ENCODE peak calls at places on chromosomes 7 and 10, in nine cellular contexts. C, Q, J, Z, K, T, M, B and X are unnamed samples.

GRCh38 chr7:712601-713457 is 13.7 kb upstream of the DNAAF5 start:
- DNase-seq in C (no peak), Q (no peak), J (no peak), Z (no peak), K (no peak), T (no peak), M (no peak), B (no peak), X (no peak)

GRCh38 chr10:31697271-31698168 is 231.1 kb downstream of the ARHGAP12 start:
- DNase-seq in C (peak; percentile 53), Q (peak; percentile 94), J (peak; percentile 77), Z (peak; percentile 55), K (peak; percentile 80), T (no peak), M (peak; percentile 26), B (peak; percentile 54), X (no peak)

GRCh38 chr10:3761111-3761686 is 23.8 kb downstream of the KLF6 start:
- DNase-seq in C (no peak), Q (no peak), J (peak; percentile 19), Z (peak; percentile 13), K (no peak), T (no peak), M (no peak), B (no peak), X (no peak)

GRCh38 chr10:126663328-126663727 is 7.2 kb downstream of the C10orf90 start:
- DNase-seq in C (no peak), Q (peak; percentile 49), J (peak; percentile 98), Z (no peak), K (peak; percentile 49), T (no peak), M (no peak), B (no peak), X (no peak)

GRCh38 chr10:117860823-117861222 is 185.9 kb downstream of the RAB11FIP2 start:
- DNase-seq in C (no peak), Q (no peak), J (no peak), Z (no peak), K (no peak), T (no peak), M (no peak), B (no peak), X (no peak)

GRCh38 chr10:93941603-93942002 is 47.8 kb downstream of the SLC35G1 start:
- DNase-seq in C (no peak), Q (no peak), J (no peak), Z (no peak), K (no peak), T (no peak), M (no peak), B (no peak), X (no peak)

GRCh38 chr10:72732521-72732920 is 40.6 kb downstream of the MCU start:
- DNase-seq in C (no peak), Q (no peak), J (no peak), Z (no peak), K (no peak), T (no peak), M (no peak), B (no peak), X (no peak)

GRCh38 chr7:107939472-107940145 is 48.6 kb downstream of the DLD start:
- DNase-seq in C (no peak), Q (peak; percentile 84), J (peak; percentile 96), Z (no peak), K (peak; percentile 44), T (no peak), M (no peak), B (no peak), X (no peak)

GRCh38 chr7:120021085-120021484 is 251.9 kb upstream of the KCND2 start:
- DNase-seq in C (no peak), Q (no peak), J (no peak), Z (no peak), K (no peak), T (no peak), M (no peak), B (no peak), X (no peak)

GRCh38 chr10:125155101-125155500 is 5.3 kb downstream of the CTBP2 start:
- DNase-seq in C (no peak), Q (no peak), J (peak; percentile 39), Z (no peak), K (no peak), T (no peak), M (no peak), B (peak; percentile 55), X (no peak)

GRCh38 chr7:95545007-95545615 is 51.2 kb downstream of the PDK4 start:
- DNase-seq in C (peak; percentile 55), Q (no peak), J (peak; percentile 47), Z (peak; percentile 68), K (peak; percentile 72), T (no peak), M (peak; percentile 71), B (no peak), X (no peak)

GRCh38 chr7:112157072-112157471 is 49.1 kb downstream of the DOCK4 start:
- DNase-seq in C (no peak), Q (no peak), J (peak; percentile 96), Z (no peak), K (no peak), T (no peak), M (no peak), B (no peak), X (no peak)

GRCh38 chr7:44766416-44766801 is 17.8 kb downstream of the ZMIZ2 start:
- DNase-seq in C (no peak), Q (no peak), J (no peak), Z (no peak), K (no peak), T (no peak), M (no peak), B (no peak), X (no peak)

GRCh38 chr7:100366411-100367250 is 6.7 kb upstream of the PILRA start:
- DNase-seq in C (no peak), Q (no peak), J (no peak), Z (no peak), K (no peak), T (no peak), M (no peak), B (no peak), X (no peak)

GRCh38 chr10:84783386-84783785 is 455.0 kb downstream of the CCSER2 start:
- DNase-seq in C (no peak), Q (no peak), J (peak; percentile 2), Z (no peak), K (peak; percentile 13), T (no peak), M (peak; percentile 25), B (no peak), X (peak; percentile 28)

GRCh38 chr7:155229548-155230168 is 68.0 kb upstream of the INSIG1 start:
- DNase-seq in C (no peak), Q (no peak), J (peak; percentile 57), Z (no peak), K (no peak), T (no peak), M (no peak), B (no peak), X (no peak)
- H3K27me3 ChIP-seq in C (peaks cover 21% of the 10 kb centered on the region), Q (no peaks in the 10 kb centered on the region), J (no peaks in the 10 kb centered on the region), Z (no peaks in the 10 kb centered on the region), K (peaks cover 4% of the 10 kb centered on the region), T (no peaks in the 10 kb centered on the region), M (no peaks in the 10 kb centered on the region), B (peaks cover 10% of the 10 kb centered on the region), X (peaks cover 21% of the 10 kb centered on the region)

GRCh38 chr7:101936612-101937231 is 119.3 kb downstream of the CUX1 start:
- DNase-seq in C (peak; percentile 33), Q (peak; percentile 68), J (no peak), Z (peak; percentile 77), K (no peak), T (no peak), M (no peak), B (no peak), X (peak; percentile 71)

GRCh38 chr7:101935521-101936141 is 118.2 kb downstream of the CUX1 start:
- DNase-seq in C (peak; percentile 72), Q (peak; percentile 83), J (no peak), Z (peak; percentile 74), K (peak; percentile 52), T (no peak), M (no peak), B (no peak), X (no peak)

GRCh38 chr7:101938115-101938514 is 120.7 kb downstream of the CUX1 start:
- DNase-seq in C (no peak), Q (no peak), J (no peak), Z (no peak), K (no peak), T (no peak), M (no peak), B (no peak), X (no peak)

GRCh38 chr7:101934618-101935017 is 117.2 kb downstream of the CUX1 start:
- DNase-seq in C (no peak), Q (no peak), J (no peak), Z (peak; percentile 59), K (no peak), T (no peak), M (no peak), B (no peak), X (no peak)

DNA sequence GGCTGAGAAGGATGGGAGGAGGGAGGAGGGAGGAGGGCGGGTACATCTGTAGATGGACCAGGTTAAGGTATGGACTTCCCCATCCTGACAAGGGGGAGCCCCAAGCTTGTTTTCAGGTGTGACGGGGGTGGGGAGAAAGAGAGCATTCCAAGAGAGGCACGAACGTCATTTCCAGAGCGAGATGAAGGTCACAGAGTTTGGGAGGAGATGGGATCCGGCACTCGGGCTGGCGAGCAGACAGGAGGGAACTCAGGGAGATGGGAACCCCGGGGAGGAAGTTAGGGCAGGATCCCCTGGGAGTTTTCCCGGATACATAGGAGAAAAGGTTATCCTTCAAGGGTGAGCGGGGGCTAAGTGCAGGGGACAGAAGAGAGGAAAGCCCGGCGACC is 118.8 kb downstream of the CUX1 start:
- DNase-seq in C (no peak), Q (no peak), J (no peak), Z (peak; percentile 58), K (no peak), T (no peak), M (no peak), B (no peak), X (no peak)
- H3K4me3 ChIP-seq in C (peak overlapping the region; percentile 12), Q (peak overlapping the region; percentile 30), J (peak overlapping the region; percentile 6), Z (no peak overlapping the region), K (peak overlapping the region; percentile 4), T (no peak overlapping the region), M (no peak overlapping the region), B (peak overlapping the region; percentile 30), X (no peak overlapping the region)

DNA sequence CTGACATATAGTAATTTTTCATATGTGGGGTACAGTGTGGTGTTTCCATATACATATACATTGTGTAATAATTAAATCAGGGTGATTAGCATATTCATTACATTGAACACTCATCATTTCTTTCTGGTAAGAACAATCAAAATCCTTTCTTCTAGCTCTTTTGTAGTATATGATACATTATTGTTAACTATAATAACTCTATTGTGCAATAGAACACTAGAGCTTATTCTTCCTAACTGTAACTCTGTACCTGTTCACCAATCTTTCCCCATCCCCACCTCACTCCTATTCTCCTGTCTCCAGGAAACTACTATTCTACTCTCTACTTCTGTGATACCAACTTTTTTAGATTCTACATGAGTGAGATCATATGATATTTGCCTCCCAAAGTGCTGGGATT is 9.4 kb downstream of the BZW2 start:
- DNase-seq in C (no peak), Q (no peak), J (no peak), Z (no peak), K (no peak), T (no peak), M (no peak), B (no peak), X (no peak)
- H3K4me1 ChIP-seq in C (peaks cover 24% of the 10 kb centered on the region), Q (peaks cover 7% of the 10 kb centered on the region), J (peaks cover 7% of the 10 kb centered on the region), Z (no peaks in the 10 kb centered on the region), K (peaks cover 19% of the 10 kb centered on the region), T (peaks cover 7% of the 10 kb centered on the region), M (peaks cover 24% of the 10 kb centered on the region), B (peaks cover 6% of the 10 kb centered on the region), X (no peaks in the 10 kb centered on the region)

DNA sequence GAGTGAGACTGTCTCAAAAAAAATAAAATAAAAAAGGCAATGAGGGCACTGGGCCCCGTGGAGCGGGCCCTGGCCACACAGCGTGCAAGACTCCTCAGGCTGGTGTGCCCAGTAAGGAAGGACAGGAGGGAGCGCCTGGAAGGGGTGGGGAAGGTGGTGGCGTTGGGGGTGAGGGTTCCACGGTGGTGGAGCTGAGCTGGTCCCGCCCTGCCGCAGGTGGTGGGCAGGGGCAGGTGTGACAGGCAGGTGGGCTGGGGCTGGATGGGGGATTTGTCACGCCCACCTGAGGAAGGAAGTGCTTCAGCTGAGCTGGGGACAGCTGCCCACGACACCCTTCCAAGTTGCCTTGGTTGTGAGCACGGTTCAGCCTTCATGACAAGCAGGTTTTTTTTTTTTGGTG is 760 bp upstream of the PRAP1 start:
- DNase-seq in C (no peak), Q (no peak), J (no peak), Z (no peak), K (no peak), T (no peak), M (no peak), B (no peak), X (no peak)
- H3K27me3 ChIP-seq in C (peaks cover 99% of the 10 kb centered on the region), Q (no peaks in the 10 kb centered on the region), J (peaks cover 5% of the 10 kb centered on the region), Z (no peaks in the 10 kb centered on the region), K (peaks cover 35% of the 10 kb centered on the region), T (peaks cover 17% of the 10 kb centered on the region), M (no peaks in the 10 kb centered on the region), B (peaks cover 70% of the 10 kb centered on the region), X (no peaks in the 10 kb centered on the region)